ENCODE peak calls at places on chromosomes 6 and 20, in seven cellular contexts. One of them, this sample, is unnamed.

GRCh38 chr6:57242505-57242904 is 20.4 kb upstream of the RAB23 start:
- DNase-seq in NCI-H2081: no peak
- DNase-seq in GM13977: no peak
- DNase-seq in ACHN: no peak
- DNase-seq in RWPE1: peak; percentile 44
- DNase-seq in NCI-H510A: no peak
- DNase-seq in stimulated activated CD4-positive, alpha-beta T cell treated with anti-CD3 and anti-CD28 coated beads, Interleukin-1b, Interleukin-23, amount 100 ng/mL, for 48 hours: no peak
- DNase-seq in this sample: no peak

GRCh38 chr20:64025826-64026412 is 10.1 kb upstream of the C20orf204 start:
- DNase-seq in ACHN: no peak
- DNase-seq in stimulated activated CD4-positive, alpha-beta T cell treated with anti-CD3 and anti-CD28 coated beads, Interleukin-1b, Interleukin-23, amount 100 ng/mL, for 48 hours: no peak
- DNase-seq in NCI-H2081: no peak
- DNase-seq in RWPE1: no peak
- DNase-seq in GM13977: no peak
- DNase-seq in NCI-H510A: no peak
- DNase-seq in this sample: no peak

GRCh38 chr20:31652917-31653385 is 15.2 kb downstream of the COX4I2 start:
- DNase-seq in NCI-H510A: no peak
- DNase-seq in ACHN: no peak
- DNase-seq in NCI-H2081: peak; percentile 52
- DNase-seq in GM13977: no peak
- DNase-seq in stimulated activated CD4-positive, alpha-beta T cell treated with anti-CD3 and anti-CD28 coated beads, Interleukin-1b, Interleukin-23, amount 100 ng/mL, for 48 hours: no peak
- DNase-seq in RWPE1: no peak
- DNase-seq in this sample: no peak

GRCh38 chr6:121590438-121590837 is 155.0 kb downstream of the GJA1 start:
- DNase-seq in NCI-H2081: no peak
- DNase-seq in RWPE1: no peak
- DNase-seq in NCI-H510A: no peak
- DNase-seq in stimulated activated CD4-positive, alpha-beta T cell treated with anti-CD3 and anti-CD28 coated beads, Interleukin-1b, Interleukin-23, amount 100 ng/mL, for 48 hours: no peak
- DNase-seq in ACHN: no peak
- DNase-seq in GM13977: no peak
- DNase-seq in this sample: no peak

GRCh38 chr20:17698419-17698818 is 1.3 kb upstream of the BANF2 start:
- DNase-seq in NCI-H510A: peak; percentile 28
- DNase-seq in RWPE1: no peak
- DNase-seq in ACHN: no peak
- DNase-seq in NCI-H2081: no peak
- DNase-seq in GM13977: no peak
- DNase-seq in stimulated activated CD4-positive, alpha-beta T cell treated with anti-CD3 and anti-CD28 coated beads, Interleukin-1b, Interleukin-23, amount 100 ng/mL, for 48 hours: no peak
- DNase-seq in this sample: no peak

GRCh38 chr6:160102956-160103824 is 18.4 kb upstream of the SLC22A1 start:
- DNase-seq in ACHN: peak; percentile 18
- DNase-seq in RWPE1: peak; percentile 14
- DNase-seq in GM13977: peak; percentile 57
- DNase-seq in NCI-H510A: no peak
- DNase-seq in stimulated activated CD4-positive, alpha-beta T cell treated with anti-CD3 and anti-CD28 coated beads, Interleukin-1b, Interleukin-23, amount 100 ng/mL, for 48 hours: no peak
- DNase-seq in NCI-H2081: no peak
- DNase-seq in this sample: peak; percentile 47

GRCh38 chr20:38113401-38114325 is 51.4 kb downstream of the TGM2 start:
- DNase-seq in NCI-H510A: no peak
- DNase-seq in ACHN: peak; percentile 47
- DNase-seq in NCI-H2081: no peak
- DNase-seq in GM13977: no peak
- DNase-seq in RWPE1: peak; percentile 46
- DNase-seq in stimulated activated CD4-positive, alpha-beta T cell treated with anti-CD3 and anti-CD28 coated beads, Interleukin-1b, Interleukin-23, amount 100 ng/mL, for 48 hours: no peak
- DNase-seq in this sample: peak; percentile 56

GRCh38 chr6:34359438-34360158 is 32.9 kb downstream of the NUDT3 start:
- DNase-seq in NCI-H510A: no peak
- DNase-seq in GM13977: no peak
- DNase-seq in RWPE1: no peak
- DNase-seq in ACHN: no peak
- DNase-seq in stimulated activated CD4-positive, alpha-beta T cell treated with anti-CD3 and anti-CD28 coated beads, Interleukin-1b, Interleukin-23, amount 100 ng/mL, for 48 hours: no peak
- DNase-seq in NCI-H2081: no peak
- DNase-seq in this sample: no peak

GRCh38 chr6:34237316-34237721 is 646 bp downstream of the HMGA1 start:
- DNase-seq in NCI-H510A: no peak
- DNase-seq in GM13977: peak; percentile 69
- DNase-seq in RWPE1: no peak
- DNase-seq in stimulated activated CD4-positive, alpha-beta T cell treated with anti-CD3 and anti-CD28 coated beads, Interleukin-1b, Interleukin-23, amount 100 ng/mL, for 48 hours: peak; percentile 29
- DNase-seq in NCI-H2081: peak; percentile 15
- DNase-seq in ACHN: no peak
- DNase-seq in this sample: no peak

GRCh38 chr20:63126876-63127699 is 88.8 kb downstream of the YTHDF1 start:
- DNase-seq in NCI-H2081: no peak
- DNase-seq in stimulated activated CD4-positive, alpha-beta T cell treated with anti-CD3 and anti-CD28 coated beads, Interleukin-1b, Interleukin-23, amount 100 ng/mL, for 48 hours: no peak
- DNase-seq in RWPE1: no peak
- DNase-seq in NCI-H510A: no peak
- DNase-seq in GM13977: no peak
- DNase-seq in ACHN: no peak
- DNase-seq in this sample: no peak

GRCh38 chr20:54940471-54940870 is 465.1 kb downstream of the DOK5 start:
- DNase-seq in GM13977: no peak
- DNase-seq in NCI-H510A: no peak
- DNase-seq in stimulated activated CD4-positive, alpha-beta T cell treated with anti-CD3 and anti-CD28 coated beads, Interleukin-1b, Interleukin-23, amount 100 ng/mL, for 48 hours: no peak
- DNase-seq in RWPE1: no peak
- DNase-seq in ACHN: no peak
- DNase-seq in NCI-H2081: no peak
- DNase-seq in this sample: no peak

This sample was measured in activated CD8-positive, alpha-beta T cell treated with anti-CD3 and anti-CD28 coated beads for 36 hours.